ENCODE peak calls at places on chromosome 1, in five cellular contexts. One of them, this sample, is unnamed.

GRCh38 chr1:78492376-78492950 is 1.7 kb downstream of the PTGFR start:
- DNase-seq in omental fat pad: no peak
- DNase-seq in SW480: peak
- DNase-seq in frontal cortex: no peak
- DNase-seq in neuronal stem cell: no peak
- DNase-seq in this sample: no peak

GRCh38 chr1:119827010-119827409 is 15.8 kb upstream of the REG4 start:
- DNase-seq in omental fat pad: no peak
- DNase-seq in SW480: no peak
- DNase-seq in frontal cortex: no peak
- DNase-seq in neuronal stem cell: no peak
- DNase-seq in this sample: no peak

GRCh38 chr1:30738670-30739559 is 15.5 kb upstream of the MATN1 start:
- DNase-seq in omental fat pad: no peak
- DNase-seq in SW480: no peak
- DNase-seq in frontal cortex: no peak
- DNase-seq in neuronal stem cell: no peak
- DNase-seq in this sample: no peak

GRCh38 chr1:79614762-79615161 is 608.2 kb upstream of the ADGRL4 start:
- DNase-seq in omental fat pad: no peak
- DNase-seq in SW480: no peak
- DNase-seq in frontal cortex: no peak
- DNase-seq in neuronal stem cell: no peak
- DNase-seq in this sample: no peak

GRCh38 chr1:161038523-161039153 is at the start of gene TSTD1:
- DNase-seq in omental fat pad: no peak
- DNase-seq in SW480: peak
- DNase-seq in frontal cortex: no peak
- DNase-seq in neuronal stem cell: peak
- DNase-seq in this sample: peak

GRCh38 chr1:184524248-184524647 is 137.4 kb downstream of the C1orf21 start:
- DNase-seq in omental fat pad: no peak
- DNase-seq in SW480: no peak
- DNase-seq in frontal cortex: no peak
- DNase-seq in neuronal stem cell: no peak
- DNase-seq in this sample: no peak

GRCh38 chr1:45586769-45587168 is 2.9 kb downstream of the NASP start:
- DNase-seq in omental fat pad: no peak
- DNase-seq in SW480: no peak
- DNase-seq in frontal cortex: no peak
- DNase-seq in neuronal stem cell: no peak
- DNase-seq in this sample: no peak

GRCh38 chr1:110097507-110098221 is 14.6 kb upstream of the UBL4B start:
- DNase-seq in omental fat pad: no peak
- DNase-seq in SW480: no peak
- DNase-seq in frontal cortex: no peak
- DNase-seq in neuronal stem cell: no peak
- DNase-seq in this sample: no peak

GRCh38 chr1:3904006-3904842 is 4.2 kb upstream of the C1orf174 start:
- DNase-seq in omental fat pad: no peak
- DNase-seq in SW480: no peak
- DNase-seq in frontal cortex: no peak
- DNase-seq in neuronal stem cell: no peak
- DNase-seq in this sample: no peak

GRCh38 chr1:6923012-6923805 is 138.0 kb downstream of the CAMTA1 start:
- DNase-seq in omental fat pad: no peak
- DNase-seq in SW480: no peak
- DNase-seq in frontal cortex: no peak
- DNase-seq in neuronal stem cell: no peak
- DNase-seq in this sample: no peak

GRCh38 chr1:37410815-37411214 is 63.6 kb upstream of the ZC3H12A start:
- DNase-seq in omental fat pad: no peak
- DNase-seq in SW480: no peak
- DNase-seq in frontal cortex: no peak
- DNase-seq in neuronal stem cell: peak
- DNase-seq in this sample: peak

GRCh38 chr1:96130432-96130831 is 591.2 kb upstream of the PTBP2 start:
- DNase-seq in omental fat pad: no peak
- DNase-seq in SW480: no peak
- DNase-seq in frontal cortex: no peak
- DNase-seq in neuronal stem cell: no peak
- DNase-seq in this sample: no peak

GRCh38 chr1:225427249-225428065 is at the start of gene LBR:
- DNase-seq in omental fat pad: no peak
- DNase-seq in SW480: peak
- DNase-seq in frontal cortex: peak
- DNase-seq in neuronal stem cell: peak
- DNase-seq in this sample: no peak

GRCh38 chr1:1034438-1034759 is 14.5 kb downstream of the AGRN start:
- DNase-seq in omental fat pad: no peak
- DNase-seq in SW480: no peak
- DNase-seq in frontal cortex: no peak
- DNase-seq in neuronal stem cell: no peak
- DNase-seq in this sample: no peak

GRCh38 chr1:46490603-46491499 is 1.2 kb downstream of the DMBX1 start:
- DNase-seq in omental fat pad: no peak
- DNase-seq in SW480: no peak
- DNase-seq in frontal cortex: no peak
- DNase-seq in neuronal stem cell: no peak
- DNase-seq in this sample: no peak

This sample was measured in Calu3.